ENCODE peak calls at places on chromosomes 16 and 17, in five cellular contexts. Y is endothelial cell, N is endothelial cell of umbilical vein, Q is prostate gland, Z is fibroblast of pulmonary artery. D is an unnamed sample.

GRCh38 chr16:61194573-61194972 is 841.7 kb downstream of the CDH8 start:
- DNase-seq in Y (no peak), N (no peak), Q (no peak), Z (no peak), D (no peak)

GRCh38 chr16:65833171-65833871 is 533.2 kb upstream of the CDH5 start:
- DNase-seq in Y (no peak), N (no peak), Q (no peak), Z (peak; percentile 76), D (no peak)

GRCh38 chr17:8857919-8858318 is 9.6 kb downstream of the PIK3R6 start:
- DNase-seq in Y (no peak), N (no peak), Q (no peak), Z (peak; percentile 44), D (no peak)

GRCh38 chr17:27633312-27634025 is 2.5 kb downstream of the LGALS9 start:
- DNase-seq in Y (no peak), N (peak; percentile 29), Q (no peak), Z (no peak), D (no peak)

GRCh38 chr17:63956296-63956920 is 16.3 kb downstream of the SCN4A start:
- DNase-seq in Y (no peak), N (no peak), Q (no peak), Z (peak; percentile 14), D (no peak)

GRCh38 chr16:19118938-19119431 is 5.2 kb downstream of the ITPRIPL2 start:
- DNase-seq in Y (no peak), N (peak; percentile 88), Q (no peak), Z (peak; percentile 95), D (no peak)

GRCh38 chr17:6269474-6269873 is 165.4 kb downstream of the AIPL1 start:
- DNase-seq in Y (peak; percentile 76), N (peak; percentile 60), Q (no peak), Z (peak; percentile 36), D (peak; percentile 73)

GRCh38 chr17:35932576-35932975 is 2.0 kb upstream of the RDM1 start:
- DNase-seq in Y (no peak), N (no peak), Q (no peak), Z (peak; percentile 33), D (no peak)

GRCh38 chr17:27569884-27570577 is 61.0 kb upstream of the LGALS9 start:
- DNase-seq in Y (no peak), N (no peak), Q (no peak), Z (no peak), D (no peak)

GRCh38 chr17:550041-550398 is 164.6 kb downstream of the VPS53 start:
- DNase-seq in Y (no peak), N (no peak), Q (no peak), Z (no peak), D (no peak)

GRCh38 chr16:29862884-29863668 is at the start of gene CDIPT:
- DNase-seq in Y (peak; percentile 86), N (peak; percentile 96), Q (peak; percentile 94), Z (peak; percentile 99), D (peak; percentile 76)

GRCh38 chr16:29863669-29863984 is 601 bp upstream of the CDIPT start:
- DNase-seq in Y (no peak), N (no peak), Q (no peak), Z (no peak), D (no peak)

GRCh38 chr16:29864205-29864604 is 1.2 kb upstream of the CDIPT start:
- DNase-seq in Y (no peak), N (no peak), Q (no peak), Z (no peak), D (no peak)

GRCh38 chr16:29860218-29860617 is 2.8 kb downstream of the CDIPT start:
- DNase-seq in Y (no peak), N (no peak), Q (no peak), Z (no peak), D (no peak)

GRCh38 chr16:29862383-29862883 is 593 bp downstream of the CDIPT start:
- DNase-seq in Y (peak; percentile 21), N (peak; percentile 44), Q (peak; percentile 39), Z (peak; percentile 17), D (no peak)
- TF ChIP-seq CTCF in Y (no peak), N (no peak), Q (no peak), Z (peak; percentile 18), D (no peak)

GRCh38 chr17:56755310-56755709 is 78.4 kb downstream of the C17orf67 start:
- DNase-seq in Y (no peak), N (no peak), Q (no peak), Z (no peak), D (no peak)

GRCh38 chr17:56754523-56755208 is 79.1 kb downstream of the C17orf67 start:
- DNase-seq in Y (peak; percentile 11), N (peak; percentile 53), Q (no peak), Z (peak; percentile 24), D (no peak)

GRCh38 chr17:56752263-56752662 is 81.5 kb downstream of the C17orf67 start:
- DNase-seq in Y (no peak), N (peak; percentile 23), Q (no peak), Z (peak; percentile 4), D (no peak)

GRCh38 chr17:56756536-56756935 is 77.2 kb downstream of the C17orf67 start:
- DNase-seq in Y (no peak), N (peak; percentile 27), Q (no peak), Z (peak; percentile 42), D (no peak)

DNA sequence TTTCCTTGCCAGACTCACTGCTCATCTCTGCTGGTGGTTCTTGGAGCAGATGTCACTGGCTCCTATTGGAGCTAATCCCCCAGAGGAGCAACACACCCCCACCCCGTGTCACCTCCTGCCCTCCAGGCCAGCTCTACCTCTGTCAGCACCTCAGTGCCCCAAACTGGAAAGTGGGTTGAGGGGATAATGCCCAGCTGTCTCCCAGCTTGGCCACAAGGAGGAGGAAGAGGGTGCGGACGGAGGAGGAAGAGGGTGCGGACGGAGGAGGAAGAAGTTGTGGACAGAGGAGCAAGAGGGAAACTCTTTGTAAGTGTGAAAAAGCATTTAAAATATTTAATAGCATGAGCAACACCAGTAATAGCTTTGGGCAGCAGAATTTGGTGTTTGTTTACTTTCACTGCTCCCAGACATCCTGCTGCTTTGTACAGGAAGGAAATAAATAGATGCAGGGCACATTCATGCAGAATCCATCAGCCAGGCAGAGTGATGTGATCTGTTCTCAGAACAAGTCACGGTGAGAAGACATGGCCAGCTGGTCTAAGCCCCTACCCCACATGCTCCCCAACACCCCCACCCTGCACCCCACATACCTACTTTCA is 82.5 kb downstream of the C17orf67 start:
- DNase-seq in Y (peak; percentile 16), N (peak; percentile 46), Q (no peak), Z (no peak), D (no peak)
- TF ChIP-seq CTCF in Y (peak; percentile 33), N (peak; percentile 24), Q (no peak), Z (no peak), D (no peak)

DNA sequence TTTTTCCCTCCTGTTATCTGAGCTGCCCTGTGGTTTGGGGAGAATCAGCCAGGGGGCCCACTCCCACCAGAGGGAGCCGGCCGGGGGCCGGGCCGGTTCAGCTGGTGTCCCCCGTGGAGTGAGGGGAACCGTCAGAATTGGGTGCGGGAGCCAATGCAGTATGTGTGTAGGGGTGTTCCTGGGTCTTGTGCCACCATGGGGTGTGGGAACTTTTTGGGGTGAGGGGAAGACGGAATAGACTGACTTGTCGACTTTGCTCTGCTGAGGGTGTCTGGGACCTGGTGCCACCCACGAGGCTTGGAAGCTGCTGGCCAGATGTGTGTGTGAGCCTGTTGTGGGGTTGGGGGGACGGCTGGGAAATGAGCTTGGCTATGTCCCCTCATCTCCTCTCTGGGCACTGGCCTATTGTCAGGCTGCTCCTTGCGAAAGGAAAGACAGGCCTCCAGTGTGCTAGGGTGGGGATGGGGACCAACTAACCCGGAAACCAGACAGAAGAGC is 9.9 kb downstream of the RARA start:
- DNase-seq in Y (no peak), N (peak; percentile 44), Q (no peak), Z (no peak), D (no peak)
- TF ChIP-seq CTCF in Y (no peak), N (peak; percentile 30), Q (no peak), Z (peak; percentile 20), D (peak; percentile 18)

DNA sequence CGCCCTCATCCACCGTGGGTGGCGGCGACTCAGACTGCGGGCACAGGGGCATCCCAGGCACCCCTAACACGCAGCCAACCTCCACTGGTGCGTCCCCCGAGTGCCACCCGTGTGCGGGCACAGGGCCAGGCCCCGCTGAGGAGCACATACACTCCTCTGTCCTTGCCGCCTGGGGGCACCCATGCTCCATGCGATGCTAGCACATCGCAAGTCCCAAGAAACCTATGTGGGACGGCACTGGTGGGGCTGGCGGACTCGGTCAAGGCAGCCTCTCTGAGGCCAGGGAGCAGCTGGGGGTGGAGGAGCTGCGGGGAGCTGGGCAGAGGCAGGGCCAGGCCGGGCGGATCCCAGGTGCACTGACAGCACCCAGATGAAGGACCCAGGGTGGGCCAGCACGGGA is 4.0 kb downstream of the ZNF598 start:
- DNase-seq in Y (no peak), N (peak; percentile 45), Q (no peak), Z (no peak), D (no peak)
- TF ChIP-seq CTCF in Y (no peak), N (peak; percentile 46), Q (no peak), Z (no peak), D (no peak)